ENCODE peak calls at places on chromosomes 2 and 18, in eight cellular contexts. One of them, this sample, is unnamed.

GRCh38 chr2:192190474-192190873 is 4.3 kb downstream of the TMEFF2 start:
- DNase-seq in tibial artery: no peak
- DNase-seq in stomach: no peak
- DNase-seq in iPS DF 6.9: no peak
- DNase-seq in epithelial cell of esophagus: peak
- DNase-seq in K562: peak
- DNase-seq in astrocyte of the spinal cord: peak
- DNase-seq in dorsolateral prefrontal cortex: no peak
- DNase-seq in this sample: no peak

GRCh38 chr18:79524181-79525078 is 128.7 kb downstream of the NFATC1 start:
- DNase-seq in iPS DF 6.9: no peak
- DNase-seq in epithelial cell of esophagus: no peak
- DNase-seq in astrocyte of the spinal cord: no peak
- DNase-seq in stomach: no peak
- DNase-seq in K562: no peak
- DNase-seq in dorsolateral prefrontal cortex: no peak
- DNase-seq in tibial artery: peak
- DNase-seq in this sample: no peak

GRCh38 chr2:240949791-240950705 is 43.9 kb downstream of the CROCC2 start:
- DNase-seq in epithelial cell of esophagus: no peak
- DNase-seq in astrocyte of the spinal cord: no peak
- DNase-seq in tibial artery: no peak
- DNase-seq in stomach: peak
- DNase-seq in K562: no peak
- DNase-seq in dorsolateral prefrontal cortex: no peak
- DNase-seq in iPS DF 6.9: no peak
- DNase-seq in this sample: no peak

GRCh38 chr18:57542801-57543427 is 43.6 kb downstream of the FECH start:
- DNase-seq in epithelial cell of esophagus: peak
- DNase-seq in astrocyte of the spinal cord: peak
- DNase-seq in stomach: no peak
- DNase-seq in tibial artery: no peak
- DNase-seq in iPS DF 6.9: no peak
- DNase-seq in K562: no peak
- DNase-seq in dorsolateral prefrontal cortex: no peak
- DNase-seq in this sample: peak

GRCh38 chr2:136327162-136327852 is 209.4 kb upstream of the CXCR4 start:
- DNase-seq in astrocyte of the spinal cord: peak
- DNase-seq in iPS DF 6.9: no peak
- DNase-seq in epithelial cell of esophagus: peak
- DNase-seq in dorsolateral prefrontal cortex: no peak
- DNase-seq in stomach: peak
- DNase-seq in K562: peak
- DNase-seq in tibial artery: no peak
- DNase-seq in this sample: no peak

GRCh38 chr2:205774028-205774427 is 91.7 kb downstream of the NRP2 start:
- DNase-seq in K562: no peak
- DNase-seq in astrocyte of the spinal cord: no peak
- DNase-seq in epithelial cell of esophagus: no peak
- DNase-seq in iPS DF 6.9: no peak
- DNase-seq in tibial artery: no peak
- DNase-seq in stomach: no peak
- DNase-seq in dorsolateral prefrontal cortex: no peak
- DNase-seq in this sample: no peak

GRCh38 chr18:76378526-76379215 is 116.4 kb downstream of the ZNF516 start:
- DNase-seq in tibial artery: peak
- DNase-seq in K562: no peak
- DNase-seq in iPS DF 6.9: no peak
- DNase-seq in dorsolateral prefrontal cortex: no peak
- DNase-seq in stomach: no peak
- DNase-seq in astrocyte of the spinal cord: no peak
- DNase-seq in epithelial cell of esophagus: no peak
- DNase-seq in this sample: no peak

GRCh38 chr18:35137632-35138031 is 96.4 kb downstream of the MAPRE2 start:
- DNase-seq in astrocyte of the spinal cord: no peak
- DNase-seq in iPS DF 6.9: no peak
- DNase-seq in tibial artery: no peak
- DNase-seq in dorsolateral prefrontal cortex: no peak
- DNase-seq in epithelial cell of esophagus: no peak
- DNase-seq in K562: peak
- DNase-seq in stomach: no peak
- DNase-seq in this sample: no peak

GRCh38 chr2:156042895-156043294 is 289.6 kb downstream of the NR4A2 start:
- DNase-seq in epithelial cell of esophagus: no peak
- DNase-seq in tibial artery: no peak
- DNase-seq in stomach: no peak
- DNase-seq in astrocyte of the spinal cord: no peak
- DNase-seq in iPS DF 6.9: no peak
- DNase-seq in dorsolateral prefrontal cortex: no peak
- DNase-seq in K562: no peak
- DNase-seq in this sample: no peak

GRCh38 chr2:63192169-63192888 is 141.7 kb downstream of the OTX1 start:
- DNase-seq in astrocyte of the spinal cord: no peak
- DNase-seq in dorsolateral prefrontal cortex: no peak
- DNase-seq in tibial artery: no peak
- DNase-seq in stomach: no peak
- DNase-seq in epithelial cell of esophagus: peak
- DNase-seq in iPS DF 6.9: no peak
- DNase-seq in K562: no peak
- DNase-seq in this sample: no peak

GRCh38 chr18:48814490-48815181 is 136.1 kb downstream of the SMAD7 start:
- DNase-seq in epithelial cell of esophagus: no peak
- DNase-seq in astrocyte of the spinal cord: peak
- DNase-seq in stomach: peak
- DNase-seq in K562: no peak
- DNase-seq in dorsolateral prefrontal cortex: no peak
- DNase-seq in tibial artery: peak
- DNase-seq in iPS DF 6.9: no peak
- DNase-seq in this sample: no peak

GRCh38 chr18:7221424-7222155 is 9.3 kb upstream of the LRRC30 start:
- DNase-seq in dorsolateral prefrontal cortex: no peak
- DNase-seq in astrocyte of the spinal cord: peak
- DNase-seq in iPS DF 6.9: peak
- DNase-seq in tibial artery: no peak
- DNase-seq in epithelial cell of esophagus: peak
- DNase-seq in K562: peak
- DNase-seq in stomach: no peak
- DNase-seq in this sample: peak

GRCh38 chr2:112031473-112031872 is 23.6 kb upstream of the TMEM87B start:
- DNase-seq in K562: no peak
- DNase-seq in astrocyte of the spinal cord: peak
- DNase-seq in epithelial cell of esophagus: peak
- DNase-seq in iPS DF 6.9: no peak
- DNase-seq in stomach: no peak
- DNase-seq in dorsolateral prefrontal cortex: no peak
- DNase-seq in tibial artery: no peak
- DNase-seq in this sample: no peak

GRCh38 chr18:78814766-78815165 is 164.9 kb upstream of the SALL3 start:
- DNase-seq in tibial artery: no peak
- DNase-seq in K562: no peak
- DNase-seq in astrocyte of the spinal cord: no peak
- DNase-seq in stomach: no peak
- DNase-seq in epithelial cell of esophagus: no peak
- DNase-seq in dorsolateral prefrontal cortex: no peak
- DNase-seq in iPS DF 6.9: no peak
- DNase-seq in this sample: no peak

GRCh38 chr18:6613581-6613980 is 115.9 kb upstream of the ARHGAP28 start:
- DNase-seq in K562: no peak
- DNase-seq in iPS DF 6.9: peak
- DNase-seq in dorsolateral prefrontal cortex: no peak
- DNase-seq in astrocyte of the spinal cord: no peak
- DNase-seq in stomach: no peak
- DNase-seq in tibial artery: no peak
- DNase-seq in epithelial cell of esophagus: no peak
- DNase-seq in this sample: no peak

GRCh38 chr2:43609304-43609883 is 13.6 kb upstream of the THADA start:
- DNase-seq in astrocyte of the spinal cord: peak
- DNase-seq in stomach: no peak
- DNase-seq in K562: peak
- DNase-seq in epithelial cell of esophagus: peak
- DNase-seq in iPS DF 6.9: peak
- DNase-seq in dorsolateral prefrontal cortex: no peak
- DNase-seq in tibial artery: no peak
- DNase-seq in this sample: no peak

DNA sequence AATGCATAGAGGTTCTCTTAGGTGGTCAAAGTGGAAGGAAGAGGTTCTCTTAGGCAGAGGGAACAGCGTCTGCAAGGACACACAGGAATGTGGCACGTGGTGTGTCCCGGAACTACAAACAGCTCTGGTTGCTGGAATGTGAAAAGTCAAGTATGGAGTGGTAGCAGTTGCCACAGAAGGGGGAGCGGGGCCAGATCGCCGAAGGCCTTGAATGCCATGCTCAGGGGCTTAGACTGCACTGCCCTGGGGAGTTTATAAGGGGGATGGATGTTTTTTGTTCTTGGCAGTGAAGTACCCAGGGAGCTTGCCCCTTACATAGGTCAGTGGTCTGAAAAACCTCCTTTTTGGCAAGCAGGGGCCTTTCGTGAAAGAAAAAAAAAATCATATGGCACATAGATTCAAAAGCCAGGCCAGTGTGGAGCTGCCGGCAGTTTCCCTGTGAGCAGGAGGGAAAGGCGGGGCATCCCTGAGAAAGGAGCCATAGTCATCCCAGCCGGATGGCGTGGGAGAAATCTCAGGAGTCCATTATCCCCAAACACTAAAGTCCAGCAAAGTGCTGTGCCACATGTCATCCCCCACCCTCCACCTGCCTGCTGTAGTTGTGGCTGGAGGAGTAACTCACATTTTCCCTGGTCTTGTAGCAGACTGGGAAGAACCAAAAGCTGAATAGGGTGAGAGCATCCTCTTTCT is 45.4 kb downstream of the GORASP2 start:
- DNase-seq in K562: no peak
- DNase-seq in dorsolateral prefrontal cortex: no peak
- DNase-seq in epithelial cell of esophagus: peak
- DNase-seq in astrocyte of the spinal cord: no peak
- DNase-seq in stomach: peak
- DNase-seq in iPS DF 6.9: no peak
- DNase-seq in tibial artery: no peak
- DNase-seq in this sample: no peak
- H3K4me3 ChIP-seq in K562: peak
- H3K4me3 ChIP-seq in dorsolateral prefrontal cortex: peak
- H3K4me3 ChIP-seq in epithelial cell of esophagus: peak
- H3K4me3 ChIP-seq in astrocyte of the spinal cord: no peak
- H3K4me3 ChIP-seq in stomach: peak
- H3K4me3 ChIP-seq in iPS DF 6.9: no peak
- H3K4me3 ChIP-seq in tibial artery: peak
- H3K4me3 ChIP-seq in this sample: peak

GRCh38 chr2:119240311-119241204 is 16.9 kb downstream of the STEAP3 start:
- DNase-seq in dorsolateral prefrontal cortex: no peak
- DNase-seq in epithelial cell of esophagus: peak
- DNase-seq in iPS DF 6.9: no peak
- DNase-seq in astrocyte of the spinal cord: peak
- DNase-seq in tibial artery: peak
- DNase-seq in stomach: peak
- DNase-seq in K562: peak
- DNase-seq in this sample: no peak
- H3K4me3 ChIP-seq in dorsolateral prefrontal cortex: no peak
- H3K4me3 ChIP-seq in epithelial cell of esophagus: no peak
- H3K4me3 ChIP-seq in iPS DF 6.9: no peak
- H3K4me3 ChIP-seq in astrocyte of the spinal cord: no peak
- H3K4me3 ChIP-seq in tibial artery: no peak
- H3K4me3 ChIP-seq in stomach: no peak
- H3K4me3 ChIP-seq in K562: no peak
- H3K4me3 ChIP-seq in this sample: no peak

GRCh38 chr18:907880-908512 is 3.3 kb downstream of the ADCYAP1 start:
- DNase-seq in tibial artery: no peak
- DNase-seq in epithelial cell of esophagus: no peak
- DNase-seq in stomach: no peak
- DNase-seq in astrocyte of the spinal cord: no peak
- DNase-seq in dorsolateral prefrontal cortex: no peak
- DNase-seq in K562: no peak
- DNase-seq in iPS DF 6.9: no peak
- DNase-seq in this sample: no peak
- H3K4me3 ChIP-seq in tibial artery: peak
- H3K4me3 ChIP-seq in epithelial cell of esophagus: no peak
- H3K4me3 ChIP-seq in stomach: peak
- H3K4me3 ChIP-seq in astrocyte of the spinal cord: peak
- H3K4me3 ChIP-seq in dorsolateral prefrontal cortex: peak
- H3K4me3 ChIP-seq in K562: no peak
- H3K4me3 ChIP-seq in iPS DF 6.9: peak
- H3K4me3 ChIP-seq in this sample: peak

DNA sequence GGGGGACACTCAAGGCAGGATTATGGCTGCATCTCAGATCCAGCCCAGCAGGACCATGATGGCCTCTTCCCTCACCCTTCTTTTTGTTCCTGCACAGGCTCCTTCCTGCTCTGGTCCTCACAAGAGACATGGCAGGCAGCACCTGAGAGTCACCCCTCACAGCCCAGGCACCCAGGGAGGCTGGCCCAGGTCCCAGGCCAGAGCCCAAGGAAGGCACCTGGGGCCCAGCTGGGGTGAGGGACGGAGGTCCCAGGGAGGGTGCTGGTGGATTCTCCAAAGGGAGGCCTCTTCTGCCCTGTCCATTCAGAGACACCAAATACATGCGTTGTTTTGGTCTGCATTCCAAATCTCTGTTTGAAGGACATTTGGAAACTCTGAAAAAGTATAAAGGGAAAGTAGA is 285.4 kb upstream of the HS6ST1 start:
- DNase-seq in astrocyte of the spinal cord: no peak
- DNase-seq in tibial artery: peak
- DNase-seq in iPS DF 6.9: no peak
- DNase-seq in epithelial cell of esophagus: no peak
- DNase-seq in K562: no peak
- DNase-seq in dorsolateral prefrontal cortex: peak
- DNase-seq in stomach: no peak
- DNase-seq in this sample: no peak
- H3K4me3 ChIP-seq in astrocyte of the spinal cord: no peak
- H3K4me3 ChIP-seq in tibial artery: no peak
- H3K4me3 ChIP-seq in iPS DF 6.9: no peak
- H3K4me3 ChIP-seq in epithelial cell of esophagus: no peak
- H3K4me3 ChIP-seq in K562: no peak
- H3K4me3 ChIP-seq in dorsolateral prefrontal cortex: no peak
- H3K4me3 ChIP-seq in stomach: no peak
- H3K4me3 ChIP-seq in this sample: no peak

DNA sequence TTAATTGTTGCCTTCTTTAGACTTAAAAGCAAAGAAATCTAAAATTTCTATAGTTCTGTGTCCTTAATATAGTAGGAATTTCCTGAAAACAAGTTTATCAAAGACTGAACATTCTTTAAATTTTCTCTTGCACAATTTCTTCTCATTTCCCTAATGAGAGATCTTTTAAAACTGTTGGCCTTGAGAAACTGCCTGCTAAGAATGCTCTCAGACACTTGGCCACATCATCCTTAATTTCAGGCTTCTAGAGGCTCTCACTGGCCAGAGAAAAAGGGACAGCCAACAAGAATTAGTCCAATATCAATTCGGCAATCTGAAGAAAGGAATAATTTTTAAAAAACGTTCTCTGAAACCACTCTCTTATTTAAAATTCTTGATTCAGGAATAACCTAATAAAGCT is 167.0 kb upstream of the CREB1 start:
- DNase-seq in astrocyte of the spinal cord: no peak
- DNase-seq in epithelial cell of esophagus: no peak
- DNase-seq in K562: no peak
- DNase-seq in tibial artery: no peak
- DNase-seq in dorsolateral prefrontal cortex: no peak
- DNase-seq in stomach: no peak
- DNase-seq in iPS DF 6.9: no peak
- DNase-seq in this sample: no peak
- H3K4me3 ChIP-seq in astrocyte of the spinal cord: no peak
- H3K4me3 ChIP-seq in epithelial cell of esophagus: no peak
- H3K4me3 ChIP-seq in K562: no peak
- H3K4me3 ChIP-seq in tibial artery: no peak
- H3K4me3 ChIP-seq in dorsolateral prefrontal cortex: no peak
- H3K4me3 ChIP-seq in stomach: no peak
- H3K4me3 ChIP-seq in iPS DF 6.9: no peak
- H3K4me3 ChIP-seq in this sample: no peak

GRCh38 chr18:55862693-55863485 is 274.9 kb upstream of the TCF4 start:
- DNase-seq in astrocyte of the spinal cord: no peak
- DNase-seq in iPS DF 6.9: no peak
- DNase-seq in K562: no peak
- DNase-seq in tibial artery: no peak
- DNase-seq in epithelial cell of esophagus: no peak
- DNase-seq in stomach: no peak
- DNase-seq in dorsolateral prefrontal cortex: no peak
- DNase-seq in this sample: no peak
- H3K4me3 ChIP-seq in astrocyte of the spinal cord: no peak
- H3K4me3 ChIP-seq in iPS DF 6.9: no peak
- H3K4me3 ChIP-seq in K562: no peak
- H3K4me3 ChIP-seq in tibial artery: no peak
- H3K4me3 ChIP-seq in epithelial cell of esophagus: no peak
- H3K4me3 ChIP-seq in stomach: no peak
- H3K4me3 ChIP-seq in dorsolateral prefrontal cortex: no peak
- H3K4me3 ChIP-seq in this sample: no peak